ENCODE peak calls at places on chromosomes 7 and 10, in four cellular contexts. C is glutamatergic neuron; Q is activated CD8-positive, alpha-beta T cell treated with anti-CD3 and anti-CD28 coated beads for 36 hours; N is H9. K is an unnamed sample.

GRCh38 chr7:105097619-105098018 is 83.6 kb downstream of the KMT2E start:
- DNase-seq in C (no peak), Q (no peak), N (no peak), K (peak; percentile 92)

GRCh38 chr10:118924493-118924892 is 105.0 kb upstream of the NANOS1 start:
- DNase-seq in C (no peak), Q (no peak), N (no peak), K (no peak)

GRCh38 chr10:95480102-95480900 is 80.9 kb downstream of the SORBS1 start:
- DNase-seq in C (no peak), Q (no peak), N (no peak), K (peak; percentile 97)

GRCh38 chr10:65342226-65342625 is 1583.6 kb upstream of the LRRTM3 start:
- DNase-seq in C (no peak), Q (no peak), N (no peak), K (peak; percentile 36)

GRCh38 chr10:61620511-61620910 is 42.2 kb upstream of the CABCOCO1 start:
- DNase-seq in C (no peak), Q (no peak), N (no peak), K (no peak)

GRCh38 chr7:81005254-81005653 is 86.4 kb upstream of the SEMA3C start:
- DNase-seq in C (no peak), Q (no peak), N (no peak), K (no peak)

GRCh38 chr10:121062040-121062574 is 210.9 kb downstream of the WDR11 start:
- DNase-seq in C (no peak), Q (no peak), N (no peak), K (no peak)

GRCh38 chr10:128086003-128086863 is 40.0 kb downstream of the MKI67 start:
- DNase-seq in C (peak; percentile 76), Q (no peak), N (peak; percentile 27), K (no peak)

GRCh38 chr10:13632879-13633437 is 46.2 kb downstream of the PRPF18 start:
- DNase-seq in C (peak; percentile 57), Q (no peak), N (no peak), K (no peak)

GRCh38 chr10:123149568-123150228 is 1.8 kb downstream of the HMX2 start:
- DNase-seq in C (peak; percentile 55), Q (peak; percentile 62), N (peak; percentile 67), K (peak; percentile 58)

GRCh38 chr10:33876547-33877400 is 542.3 kb upstream of the NRP1 start:
- DNase-seq in C (no peak), Q (no peak), N (no peak), K (no peak)

GRCh38 chr7:112520787-112521186 is 40.0 kb downstream of the LSMEM1 start:
- DNase-seq in C (no peak), Q (no peak), N (no peak), K (no peak)

GRCh38 chr7:151890355-151891004 is 13.6 kb upstream of the PRKAG2 start:
- DNase-seq in C (no peak), Q (no peak), N (peak; percentile 27), K (no peak)

GRCh38 chr10:48740023-48740707 is 55.5 kb downstream of the WDFY4 start:
- DNase-seq in C (no peak), Q (no peak), N (no peak), K (no peak)

GRCh38 chr10:112815238-112816032 is 134.6 kb upstream of the TCF7L2 start:
- DNase-seq in C (no peak), Q (peak; percentile 4), N (no peak), K (peak; percentile 77)

GRCh38 chr10:128318868-128319267 is 192.6 kb upstream of the MKI67 start:
- DNase-seq in C (no peak), Q (no peak), N (no peak), K (no peak)

GRCh38 chr7:100891555-100891954 is 2.0 kb upstream of the UFSP1 start:
- DNase-seq in C (no peak), Q (no peak), N (no peak), K (no peak)

GRCh38 chr7:151062399-151063211 is 3.2 kb downstream of the SLC4A2 start:
- DNase-seq in C (peak; percentile 91), Q (no peak), N (peak; percentile 98), K (no peak)

GRCh38 chr10:27152687-27153086 is 1.5 kb downstream of the YME1L1 start:
- DNase-seq in C (no peak), Q (no peak), N (no peak), K (no peak)

GRCh38 chr7:30371321-30371720 is 86.9 kb downstream of the ZNRF2 start:
- DNase-seq in C (no peak), Q (no peak), N (no peak), K (no peak)

GRCh38 chr7:99090811-99091582 is 52.9 kb downstream of the SMURF1 start:
- DNase-seq in C (no peak), Q (no peak), N (no peak), K (no peak)

GRCh38 chr7:55951637-55952351 is at the start of gene MRPS17:
- DNase-seq in C (peak; percentile 92), Q (peak; percentile 97), N (peak; percentile 95), K (peak; percentile 82)

GRCh38 chr7:93399642-93400041 is 167.5 kb downstream of the VPS50 start:
- DNase-seq in C (no peak), Q (no peak), N (no peak), K (no peak)

GRCh38 chr7:119377-120163 is 72.8 kb upstream of the FAM20C start:
- DNase-seq in C (no peak), Q (no peak), N (no peak), K (no peak)

GRCh38 chr10:72044417-72045041 is 43.8 kb downstream of the SPOCK2 start:
- DNase-seq in C (no peak), Q (no peak), N (no peak), K (peak; percentile 51)

GRCh38 chr10:46544989-46545791 is 11.3 kb downstream of the GPRIN2 start:
- DNase-seq in C (no peak), Q (peak; percentile 17), N (peak; percentile 67), K (no peak)

GRCh38 chr7:20596653-20597052 is 18.8 kb upstream of the ABCB5 start:
- DNase-seq in C (no peak), Q (no peak), N (no peak), K (no peak)

GRCh38 chr10:49023752-49024151 is 84.1 kb upstream of the LRRC18 start:
- DNase-seq in C (no peak), Q (no peak), N (no peak), K (no peak)

GRCh38 chr7:28389504-28390385 is 22.6 kb upstream of the CREB5 start:
- DNase-seq in C (no peak), Q (peak; percentile 3), N (no peak), K (peak; percentile 65)

GRCh38 chr7:131890191-131890590 is 333.8 kb upstream of the PODXL start:
- DNase-seq in C (no peak), Q (no peak), N (no peak), K (no peak)

GRCh38 chr10:73865459-73866442 is 8.6 kb downstream of the CAMK2G start:
- DNase-seq in C (no peak), Q (peak; percentile 64), N (no peak), K (peak; percentile 33)

GRCh38 chr10:63829573-63830149 is 308.5 kb downstream of the REEP3 start:
- DNase-seq in C (no peak), Q (no peak), N (no peak), K (no peak)

GRCh38 chr10:6778992-6779701 is 199.1 kb upstream of the PRKCQ start:
- DNase-seq in C (no peak), Q (no peak), N (no peak), K (peak; percentile 13)

GRCh38 chr7:156162451-156162850 is 350.2 kb upstream of the SHH start:
- DNase-seq in C (no peak), Q (no peak), N (no peak), K (no peak)

GRCh38 chr10:118472961-118473675 is 122.3 kb downstream of the PRLHR start:
- DNase-seq in C (no peak), Q (no peak), N (no peak), K (no peak)

GRCh38 chr10:115951242-115951641 is 321.8 kb downstream of the GFRA1 start:
- DNase-seq in C (no peak), Q (no peak), N (no peak), K (peak; percentile 57)

GRCh38 chr7:7795736-7796135 is 77.3 kb upstream of the RPA3 start:
- DNase-seq in C (no peak), Q (no peak), N (no peak), K (no peak)